ENCODE peak calls at places on chromosomes 5 and 9, in seven cellular contexts. S, K, J, B, G, X and U are unnamed samples.

GRCh38 chr9:69086769-69087168 is 51.2 kb downstream of the FXN start:
- DNase-seq in X (no peak), G (no peak), S (no peak), B (no peak), K (no peak), J (no peak), U (no peak)

GRCh38 chr5:93632327-93632726 is 49.3 kb downstream of the NR2F1 start:
- DNase-seq in B (no peak), S (no peak), K (no peak), X (no peak), G (no peak), J (peak; percentile 57), U (no peak)

GRCh38 chr9:71638627-71639026 is 129.7 kb downstream of the CEMIP2 start:
- DNase-seq in J (no peak), B (peak; percentile 67), S (no peak), G (peak; percentile 52), X (no peak), K (no peak), U (no peak)

GRCh38 chr5:83927140-83927733 is 206.6 kb upstream of the HAPLN1 start:
- DNase-seq in J (peak; percentile 64), S (no peak), K (peak; percentile 45), B (peak; percentile 63), G (peak; percentile 52), X (peak; percentile 53), U (peak; percentile 18)

GRCh38 chr5:95773325-95774059 is 42.4 kb downstream of the RHOBTB3 start:
- DNase-seq in G (no peak), J (peak; percentile 90), X (peak; percentile 20), S (no peak), K (no peak), B (no peak), U (no peak)

GRCh38 chr9:92948032-92948534 is 760 bp downstream of the FGD3 start:
- DNase-seq in J (no peak), X (no peak), K (no peak), S (peak; percentile 25), B (no peak), G (no peak), U (no peak)

GRCh38 chr5:15737882-15738677 is 238.1 kb downstream of the FBXL7 start:
- DNase-seq in G (no peak), X (no peak), J (peak; percentile 17), B (no peak), K (no peak), S (no peak), U (no peak)

GRCh38 chr9:110623462-110624025 is 44.0 kb upstream of the SVEP1 start:
- DNase-seq in G (peak; percentile 64), S (no peak), J (peak; percentile 70), B (no peak), K (no peak), X (peak; percentile 59), U (peak; percentile 24)

GRCh38 chr5:150069619-150070276 is 16.6 kb downstream of the CSF1R start:
- DNase-seq in X (no peak), K (no peak), J (no peak), S (no peak), B (no peak), G (no peak), U (no peak)

GRCh38 chr9:125559894-125560293 is 147.1 kb downstream of the MAPKAP1 start:
- DNase-seq in B (no peak), G (no peak), X (no peak), S (no peak), K (no peak), J (no peak), U (no peak)

GRCh38 chr5:112684737-112685136 is 52.9 kb upstream of the APC start:
- DNase-seq in J (peak; percentile 74), S (no peak), X (no peak), G (no peak), K (no peak), B (no peak), U (no peak)

GRCh38 chr5:21806943-21807342 is 1046.2 kb downstream of the CDH12 start:
- DNase-seq in G (no peak), S (no peak), X (no peak), J (peak; percentile 87), K (no peak), B (no peak), U (no peak)

GRCh38 chr9:99509291-99509826 is 287.3 kb downstream of the SEC61B start:
- DNase-seq in B (no peak), J (no peak), X (no peak), K (no peak), S (no peak), G (no peak), U (no peak)

GRCh38 chr5:6572825-6573380 is 59.9 kb downstream of the NSUN2 start:
- DNase-seq in G (no peak), S (no peak), B (no peak), K (no peak), J (no peak), X (no peak), U (no peak)

GRCh38 chr9:129102791-129103594 is 7.6 kb downstream of the CRAT start:
- DNase-seq in S (no peak), X (peak; percentile 76), B (no peak), K (no peak), J (peak; percentile 35), G (peak; percentile 81), U (peak; percentile 68)

GRCh38 chr9:125807065-125807464 is 59.9 kb downstream of the PBX3 start:
- DNase-seq in K (no peak), X (peak; percentile 12), J (peak; percentile 61), B (no peak), S (no peak), G (no peak), U (no peak)

GRCh38 chr9:135183538-135184153 is 96.2 kb downstream of the OLFM1 start:
- DNase-seq in K (no peak), B (no peak), S (no peak), X (no peak), J (no peak), G (no peak), U (no peak)

DNA sequence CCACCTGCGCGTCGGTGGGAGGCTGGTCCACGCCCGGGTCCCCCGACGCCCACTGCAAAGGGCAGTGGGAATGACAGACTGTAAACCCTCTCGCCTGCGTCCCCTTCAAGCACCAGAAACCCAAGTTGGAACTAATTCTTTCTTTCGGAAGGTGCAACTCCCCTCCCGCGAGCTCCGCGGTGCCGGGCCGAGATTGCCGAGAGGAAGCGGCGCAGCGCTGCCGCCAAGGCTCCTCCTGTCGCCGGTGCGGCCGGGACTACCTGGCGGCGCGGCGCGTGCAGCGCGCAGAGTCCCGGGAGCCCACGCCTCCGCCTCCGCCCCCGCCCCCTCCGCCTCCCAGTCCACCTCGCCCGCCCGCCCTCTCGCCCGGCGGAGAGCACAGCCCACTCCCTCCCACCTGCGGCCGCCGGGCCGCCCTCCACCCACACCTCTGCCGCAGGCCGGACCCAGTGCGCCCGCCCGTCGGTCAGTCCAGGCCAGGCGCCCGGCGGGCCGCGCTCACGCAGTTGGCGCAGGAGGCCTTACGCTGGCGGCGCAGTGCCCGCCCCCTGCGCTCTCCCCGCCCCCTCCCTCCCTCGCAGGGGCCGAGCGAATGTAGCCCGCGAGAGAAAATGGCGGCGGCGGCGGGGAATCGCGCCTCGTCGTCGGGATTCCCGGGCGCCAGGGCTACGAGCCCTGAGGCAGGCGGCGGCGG is at the start of gene MAP3K1:
- DNase-seq in S (peak; percentile 90), G (peak; percentile 96), J (peak; percentile 60), B (peak; percentile 81), X (peak; percentile 79), K (peak; percentile 61), U (peak; percentile 73)
- TF ChIP-seq POLR2A in S (peak; percentile 40), G (peak; percentile 80), J (no peak), B (peak; percentile 31), X (peak; percentile 54), K (no peak), U (peak; percentile 66)

DNA sequence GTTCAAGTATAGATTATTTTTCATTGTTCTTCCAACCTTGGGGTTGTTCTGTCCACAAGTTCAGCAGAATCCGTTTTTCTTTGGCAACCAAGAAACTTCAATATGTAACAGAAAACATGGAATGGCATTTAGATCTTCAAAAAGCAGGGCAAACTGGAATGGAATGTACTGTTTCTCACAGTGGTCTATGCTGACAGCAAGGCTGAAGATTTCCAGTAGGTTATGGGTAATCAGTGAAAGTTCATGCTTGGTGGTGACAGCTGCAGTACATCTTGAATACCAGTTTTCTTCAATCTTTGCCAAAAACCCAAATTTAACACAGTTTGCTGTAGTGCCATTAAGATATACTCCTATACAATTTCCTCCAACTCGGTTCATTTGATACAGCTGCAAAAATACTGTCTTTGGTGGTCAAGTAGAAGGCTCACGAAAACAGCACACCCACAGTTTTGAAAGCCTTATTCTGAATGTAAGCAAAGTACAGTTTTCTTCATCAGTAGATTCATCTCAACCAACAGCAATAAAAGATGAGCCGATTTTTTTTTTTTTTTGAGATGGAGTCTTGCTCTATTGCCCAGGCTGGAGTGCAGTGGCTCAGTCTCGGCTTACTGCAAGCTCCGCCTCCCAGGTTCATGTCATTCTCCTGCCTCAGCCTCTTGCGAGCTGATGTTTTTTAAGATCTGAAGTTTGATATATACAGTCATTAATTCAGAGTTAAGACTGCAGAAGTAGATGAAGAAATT is 4.9 kb downstream of the TRIM52 start:
- DNase-seq in G (no peak), S (no peak), J (no peak), K (no peak), X (no peak), B (no peak), U (no peak)
- TF ChIP-seq POLR2A in G (no peak), S (no peak), J (no peak), K (no peak), X (no peak), B (no peak), U (no peak)

DNA sequence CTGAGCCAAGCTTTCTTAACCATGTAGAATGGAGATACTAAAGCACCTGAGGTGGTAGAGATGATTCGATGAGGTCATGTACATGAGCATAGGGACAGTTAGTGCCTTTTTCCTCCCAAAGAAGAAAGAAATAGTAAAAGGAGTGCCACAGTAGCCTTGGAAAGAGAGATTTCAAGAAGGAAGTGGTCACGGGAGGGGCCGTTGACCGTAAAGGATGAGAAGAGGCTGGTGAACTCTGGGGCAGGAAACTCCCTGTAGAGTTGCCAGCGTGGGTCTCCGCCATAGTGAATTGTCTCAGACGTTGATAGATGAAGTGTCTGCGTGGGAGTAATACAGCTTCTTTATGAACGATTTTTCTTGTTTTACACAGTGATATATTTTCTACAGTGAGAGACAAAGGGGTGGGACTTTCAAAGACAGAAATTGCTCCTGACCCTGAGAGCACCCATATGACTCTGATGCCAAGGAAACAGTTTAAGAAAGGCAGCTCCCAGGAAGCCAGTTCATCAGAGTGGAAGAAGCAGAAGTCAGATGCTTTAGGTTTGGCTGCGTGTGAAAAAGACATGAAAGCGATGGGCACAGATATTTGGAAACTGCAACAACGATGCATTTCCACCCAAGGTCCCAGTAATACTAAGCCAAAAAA is 41.3 kb downstream of the UGCG start:
- DNase-seq in J (peak; percentile 83), K (no peak), G (peak; percentile 56), S (no peak), B (no peak), X (no peak), U (no peak)
- TF ChIP-seq POLR2A in J (no peak), K (no peak), G (no peak), S (no peak), B (no peak), X (no peak), U (no peak)

DNA sequence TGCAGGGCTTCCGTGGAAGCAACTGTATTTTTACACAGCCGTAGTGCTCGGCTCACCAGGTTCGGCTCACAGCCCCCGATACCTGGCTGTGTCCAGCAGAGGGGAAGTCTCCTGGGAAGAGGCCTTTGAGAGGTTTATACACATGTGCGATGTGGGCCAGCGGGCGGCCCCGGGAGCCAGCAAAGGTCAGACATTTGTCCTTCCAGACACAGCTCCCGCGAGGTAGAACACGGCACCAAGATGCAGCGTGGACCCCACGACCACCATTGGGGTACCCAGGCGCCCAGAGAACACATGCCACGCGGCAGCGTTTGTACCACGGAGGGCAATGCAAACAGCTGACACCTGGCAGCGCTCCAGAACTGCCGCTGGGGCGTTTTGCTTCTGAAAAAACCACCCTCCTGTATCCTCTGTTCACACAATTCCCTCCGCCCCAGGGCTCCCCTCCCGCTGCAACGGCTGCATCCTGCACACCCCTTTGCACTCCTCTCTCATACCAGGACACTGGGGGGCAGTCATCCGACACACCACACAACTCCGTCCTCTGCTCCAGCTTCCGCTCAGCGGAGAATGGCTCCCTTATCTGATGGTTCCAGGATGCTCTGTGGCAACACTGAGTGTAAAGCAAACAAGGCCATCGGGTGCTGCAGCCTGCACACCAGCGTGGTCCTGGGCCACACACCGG is 235.3 kb downstream of the SYK start:
- DNase-seq in G (peak; percentile 88), B (peak; percentile 93), S (peak; percentile 71), X (peak; percentile 91), K (peak; percentile 77), J (peak; percentile 92), U (peak; percentile 54)
- TF ChIP-seq POLR2A in G (no peak), B (no peak), S (no peak), X (no peak), K (no peak), J (peak; percentile 37), U (no peak)